ENCODE peak calls at places on chromosomes 12 and 14, in ten cellular contexts. W is Calu3; R is anterior cingulate cortex; P is amniotic stem cell; E is GOT3; I is LHCN-M2; D is G401; V is stimulated activated CD4-positive, alpha-beta T cell treated with anti-CD3 and anti-CD28 coated beads, Interleukin-4, amount 100 ng/mL, for 24 hours; A is endothelial cell; L is CD8-positive, alpha-beta T cell. T is an unnamed sample.

GRCh38 chr12:3236345-3237153 is 159.4 kb downstream of the TSPAN9 start:
- DNase-seq in W (peak), R (no peak), P (no peak), E (no peak), I (peak), D (no peak), V (peak), A (no peak), L (no peak), T (peak)

GRCh38 chr12:69419701-69420100 is 50.5 kb upstream of the FRS2 start:
- DNase-seq in W (no peak), R (no peak), P (no peak), E (no peak), I (no peak), D (no peak), V (no peak), A (no peak), L (no peak), T (no peak)

GRCh38 chr12:113231275-113232231 is 10.3 kb downstream of the TPCN1 start:
- DNase-seq in W (peak), R (no peak), P (no peak), E (no peak), I (peak), D (no peak), V (no peak), A (no peak), L (no peak), T (no peak)

GRCh38 chr12:86660488-86661171 is 404.4 kb upstream of the MGAT4C start:
- DNase-seq in W (no peak), R (no peak), P (no peak), E (no peak), I (peak), D (no peak), V (no peak), A (no peak), L (no peak), T (peak)

GRCh38 chr12:131699434-131699833 is 11.5 kb upstream of the SFSWAP start:
- DNase-seq in W (no peak), R (no peak), P (no peak), E (no peak), I (peak), D (no peak), V (no peak), A (no peak), L (no peak), T (no peak)

GRCh38 chr12:63325757-63326156 is 174.8 kb upstream of the AVPR1A start:
- DNase-seq in W (no peak), R (no peak), P (no peak), E (no peak), I (no peak), D (no peak), V (no peak), A (no peak), L (no peak), T (no peak)

GRCh38 chr12:6199531-6200265 is 502 bp upstream of the CD9 start:
- DNase-seq in W (peak), R (no peak), P (no peak), E (no peak), I (no peak), D (no peak), V (no peak), A (no peak), L (no peak), T (no peak)

GRCh38 chr12:121373748-121374147 is 21.5 kb upstream of the ANAPC5 start:
- DNase-seq in W (no peak), R (no peak), P (no peak), E (no peak), I (no peak), D (no peak), V (no peak), A (no peak), L (no peak), T (no peak)

GRCh38 chr14:70907996-70908917 is 998 bp downstream of the PCNX1 start:
- DNase-seq in W (peak), R (no peak), P (peak), E (peak), I (peak), D (peak), V (peak), A (peak), L (peak), T (peak)

GRCh38 chr12:95608252-95609033 is 57.2 kb upstream of the USP44 start:
- DNase-seq in W (peak), R (no peak), P (no peak), E (no peak), I (peak), D (no peak), V (no peak), A (no peak), L (no peak), T (no peak)

GRCh38 chr12:88142610-88142991 is 494 bp downstream of the TMTC3 start:
- DNase-seq in W (peak), R (no peak), P (no peak), E (no peak), I (no peak), D (no peak), V (peak), A (peak), L (peak), T (no peak)

GRCh38 chr12:108175310-108175709 is 46.2 kb downstream of the WSCD2 start:
- DNase-seq in W (no peak), R (no peak), P (no peak), E (no peak), I (no peak), D (peak), V (no peak), A (no peak), L (no peak), T (no peak)

GRCh38 chr12:124752437-124753229 is 111.0 kb downstream of the SCARB1 start:
- DNase-seq in W (peak), R (no peak), P (no peak), E (peak), I (peak), D (peak), V (no peak), A (no peak), L (no peak), T (no peak)

GRCh38 chr14:90608925-90609324 is 207.3 kb downstream of the TTC7B start:
- DNase-seq in W (no peak), R (no peak), P (no peak), E (no peak), I (no peak), D (no peak), V (no peak), A (no peak), L (no peak), T (no peak)

GRCh38 chr12:21526721-21527345 is 737 bp downstream of the SPX start:
- DNase-seq in W (no peak), R (no peak), P (no peak), E (no peak), I (no peak), D (no peak), V (no peak), A (no peak), L (no peak), T (no peak)

GRCh38 chr12:94676011-94676709 is 25.8 kb upstream of the TMCC3 start:
- DNase-seq in W (no peak), R (no peak), P (no peak), E (no peak), I (no peak), D (no peak), V (no peak), A (no peak), L (peak), T (peak)

GRCh38 chr12:121943926-121944325 is 25.5 kb downstream of the CFAP251 start:
- DNase-seq in W (no peak), R (no peak), P (no peak), E (no peak), I (no peak), D (no peak), V (no peak), A (no peak), L (no peak), T (no peak)

GRCh38 chr14:102817942-102818940 is 41.0 kb downstream of the TRAF3 start:
- DNase-seq in W (no peak), R (no peak), P (no peak), E (no peak), I (no peak), D (no peak), V (no peak), A (no peak), L (no peak), T (peak)

GRCh38 chr12:119157528-119157927 is 21.2 kb upstream of the HSPB8 start:
- DNase-seq in W (no peak), R (no peak), P (no peak), E (no peak), I (no peak), D (peak), V (no peak), A (no peak), L (no peak), T (no peak)

GRCh38 chr14:76918176-76918750 is 92.1 kb downstream of the LRRC74A start:
- DNase-seq in W (no peak), R (peak), P (peak), E (no peak), I (no peak), D (peak), V (no peak), A (no peak), L (no peak), T (peak)

T was measured in OCI-M1.